ENCODE peak calls at places on chromosomes 12 and 14, in four cellular contexts. R is GM12878, W is HCT116, Z is A549. V is an unnamed sample.

GRCh38 chr12:52121848-52122838 is 42.6 kb downstream of the SMIM41 start:
- DNase-seq in R (no peak), Z (peak; percentile 68), W (no peak), V (peak; percentile 33)

GRCh38 chr12:46357438-46358324 is 14.9 kb downstream of the SLC38A2 start:
- DNase-seq in R (no peak), W (peak; percentile 84), Z (no peak), V (peak; percentile 81)

GRCh38 chr14:97703006-97703760 is 906.0 kb downstream of the VRK1 start:
- DNase-seq in Z (no peak), R (peak; percentile 53), W (no peak), V (no peak)

GRCh38 chr12:496736-497135 is 37.0 kb downstream of the B4GALNT3 start:
- DNase-seq in W (no peak), Z (no peak), R (no peak), V (no peak)

GRCh38 chr14:104397956-104398355 is 181.6 kb upstream of the C14orf180 start:
- DNase-seq in Z (no peak), R (no peak), W (no peak), V (no peak)

GRCh38 chr12:103877934-103878510 is 37.0 kb upstream of the NT5DC3 start:
- DNase-seq in Z (peak; percentile 82), W (peak; percentile 64), R (peak; percentile 49), V (peak; percentile 52)

GRCh38 chr12:64572241-64572640 is 38.1 kb upstream of the RASSF3 start:
- DNase-seq in R (no peak), Z (no peak), W (no peak), V (no peak)

GRCh38 chr14:69559581-69560011 is 15.1 kb downstream of the CCDC177 start:
- DNase-seq in W (no peak), Z (no peak), R (no peak), V (no peak)

GRCh38 chr12:27797301-27798025 is 17.4 kb upstream of the MANSC4 start:
- DNase-seq in R (no peak), W (no peak), Z (no peak), V (no peak)

GRCh38 chr12:131828671-131829350 is 618 bp downstream of the MMP17 start:
- DNase-seq in W (no peak), Z (no peak), R (no peak), V (no peak)

GRCh38 chr14:76872796-76873432 is 46.7 kb downstream of the LRRC74A start:
- DNase-seq in Z (peak; percentile 69), W (no peak), R (no peak), V (peak; percentile 41)

GRCh38 chr12:78387721-78388120 is 476.9 kb upstream of the SYT1 start:
- DNase-seq in W (no peak), R (no peak), Z (no peak), V (no peak)

GRCh38 chr12:78388461-78388860 is 476.1 kb upstream of the SYT1 start:
- DNase-seq in W (no peak), R (no peak), Z (no peak), V (no peak)

GRCh38 chr12:78396538-78396937 is 468.0 kb upstream of the SYT1 start:
- DNase-seq in R (no peak), W (no peak), Z (no peak), V (no peak)

GRCh38 chr12:78390920-78391319 is 473.7 kb upstream of the SYT1 start:
- DNase-seq in R (no peak), W (no peak), Z (no peak), V (no peak)

DNA sequence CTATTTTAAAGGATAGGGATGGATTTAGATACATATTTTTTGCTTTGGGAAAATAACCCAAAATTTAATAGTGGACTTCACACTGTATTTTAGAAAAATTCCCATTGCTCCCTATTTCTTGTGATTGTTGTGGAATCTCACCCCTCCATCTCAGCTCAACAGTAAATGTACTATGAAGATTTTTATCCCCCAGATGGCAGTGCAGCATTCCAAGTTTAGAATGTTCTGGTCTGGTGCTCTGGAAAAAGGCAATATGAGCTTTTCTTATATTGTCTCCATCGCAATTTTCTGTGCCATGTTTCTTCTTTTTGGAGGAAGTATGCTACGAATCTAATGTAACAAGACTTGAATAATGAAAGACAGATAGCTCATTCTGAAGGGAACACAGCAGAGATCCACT is 471.7 kb upstream of the SYT1 start:
- DNase-seq in W (no peak), Z (no peak), R (no peak), V (peak; percentile 2)
- TF ChIP-seq MAX in W (no peak), Z (no peak), R (no peak), V (no peak)

DNA sequence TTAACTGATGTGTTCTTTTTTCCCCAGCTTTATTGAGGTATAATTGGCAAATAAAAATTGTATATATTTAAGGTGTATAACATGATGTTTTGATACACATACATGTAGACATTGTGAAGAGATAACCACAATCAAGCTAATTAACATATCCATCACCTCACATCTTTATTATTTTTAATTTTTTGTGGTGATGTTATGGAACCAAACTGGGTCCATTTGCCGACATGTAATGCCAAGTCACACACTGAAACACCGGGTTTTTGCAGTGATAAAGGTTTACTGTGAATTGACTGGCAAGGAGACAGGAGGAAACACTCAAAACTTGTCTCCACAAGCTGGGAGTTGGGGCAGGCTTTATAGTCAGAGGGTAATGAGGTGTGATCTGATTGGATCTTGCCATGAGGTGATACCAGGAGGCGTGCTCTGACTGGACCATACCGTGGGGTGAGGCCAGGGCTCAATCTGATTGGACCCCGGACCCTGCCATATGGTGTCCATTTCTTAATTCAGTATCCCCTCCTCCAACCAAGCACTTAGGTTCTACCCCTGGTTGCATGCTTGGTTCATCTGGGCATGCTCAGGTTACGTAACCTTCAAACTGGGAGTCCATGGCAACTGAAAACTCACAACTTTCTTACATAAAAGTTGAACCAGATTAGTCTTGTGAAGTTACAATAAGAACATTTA is 11.8 kb upstream of the WSCD2 start:
- DNase-seq in Z (no peak), W (no peak), R (no peak), V (no peak)
- H3K27ac ChIP-seq in Z (no peak overlapping the region), W (no peak overlapping the region), R (no peak overlapping the region), V (no peak overlapping the region)

GRCh38 chr12:1575287-1575798 is 19.0 kb downstream of the FBXL14 start:
- DNase-seq in Z (no peak), R (no peak), W (no peak), V (no peak)
- TF ChIP-seq MAX in Z (no peak), R (no peak), W (no peak), V (no peak)

DNA sequence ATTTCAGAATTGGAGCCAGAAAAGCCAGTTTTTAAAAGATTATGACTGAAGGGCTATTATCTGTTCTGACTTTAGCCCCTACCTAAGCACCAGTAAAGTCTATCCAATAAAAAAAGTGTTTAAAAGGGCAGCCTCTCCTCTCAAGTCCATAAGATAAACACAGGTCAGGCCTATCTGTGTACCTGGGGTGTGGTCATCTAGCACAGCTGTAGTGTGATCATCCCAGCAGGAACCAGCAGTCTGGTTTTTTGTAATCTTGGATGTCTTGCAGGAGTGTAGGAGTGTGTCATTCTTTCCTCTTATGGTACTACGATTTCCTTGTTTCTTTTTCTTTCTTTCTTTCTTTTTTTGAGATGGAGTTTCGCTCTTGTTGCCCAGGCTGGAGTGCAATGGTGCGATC is 6.5 kb downstream of the APPL2 start:
- DNase-seq in Z (no peak), R (no peak), W (no peak), V (no peak)
- H3K27ac ChIP-seq in Z (no peak overlapping the region), R (no peak overlapping the region), W (no peak overlapping the region), V (peak overlapping the region; percentile 46)

GRCh38 chr12:69274861-69275260 is 35.5 kb downstream of the CPSF6 start:
- DNase-seq in Z (no peak), R (no peak), W (no peak), V (peak; percentile 54)
- TF ChIP-seq MAX in Z (no peak), R (no peak), W (no peak), V (no peak)

DNA sequence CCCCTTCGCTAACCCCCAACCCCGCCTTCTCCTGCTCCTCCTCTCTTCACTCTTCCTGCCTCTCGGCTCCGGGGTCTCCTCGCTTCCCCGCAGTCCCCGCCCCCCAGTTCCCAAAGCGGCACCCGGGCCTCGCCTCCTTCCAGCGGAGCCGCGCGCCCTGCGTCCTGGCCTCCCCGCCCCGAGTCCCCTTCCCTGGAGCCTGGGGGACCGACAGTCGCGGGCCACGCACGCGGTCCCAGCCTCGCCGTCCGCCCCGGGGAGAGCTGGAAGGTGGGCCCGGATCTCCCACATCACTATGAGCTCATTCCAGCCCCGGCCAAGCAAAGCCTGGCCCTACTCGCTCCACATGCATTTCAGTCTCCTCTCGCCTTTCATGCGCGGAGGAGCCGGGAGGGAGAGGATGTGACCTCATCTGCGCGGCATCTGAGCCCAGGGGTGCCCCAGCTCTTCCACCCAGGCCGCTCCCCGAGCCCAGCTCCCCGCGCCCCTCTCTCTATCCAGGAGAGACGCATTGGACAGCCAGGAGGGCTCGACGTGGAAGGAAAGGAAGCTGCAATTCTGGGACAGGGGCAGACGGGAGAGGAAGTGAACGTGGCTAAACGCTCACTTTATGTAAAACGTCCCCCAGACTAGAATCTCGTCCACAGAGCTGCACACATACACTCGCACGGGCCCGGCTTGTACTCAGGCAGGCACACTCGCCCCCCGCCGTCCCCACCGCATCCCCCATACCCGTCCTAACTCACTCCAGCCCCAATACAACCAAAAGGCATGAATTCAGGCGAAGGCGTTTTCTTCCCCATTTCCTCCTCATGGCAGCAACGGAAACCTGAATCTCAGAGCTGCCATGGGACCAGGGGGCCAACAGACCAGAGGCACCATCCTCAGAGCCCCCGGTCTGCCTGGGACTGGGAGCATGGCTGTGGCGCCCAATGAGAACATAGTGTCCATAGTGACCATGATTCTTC is 108.7 kb upstream of the CCND2 start:
- DNase-seq in Z (no peak), R (no peak), W (no peak), V (peak; percentile 54)
- H3K27ac ChIP-seq in Z (no peak overlapping the region), R (peak overlapping the region; percentile 59), W (no peak overlapping the region), V (no peak overlapping the region)

GRCh38 chr12:47777741-47778558 is 4.9 kb downstream of the SLC48A1 start:
- DNase-seq in W (no peak), Z (no peak), R (no peak), V (no peak)

GRCh38 chr12:47775100-47775911 is 2.3 kb downstream of the SLC48A1 start:
- DNase-seq in W (no peak), R (no peak), Z (no peak), V (no peak)

GRCh38 chr12:47774664-47775063 is 1.6 kb downstream of the SLC48A1 start:
- DNase-seq in W (no peak), Z (no peak), R (no peak), V (no peak)

GRCh38 chr12:47777151-47777550 is 4.1 kb downstream of the SLC48A1 start:
- DNase-seq in Z (no peak), R (no peak), W (no peak), V (no peak)

DNA sequence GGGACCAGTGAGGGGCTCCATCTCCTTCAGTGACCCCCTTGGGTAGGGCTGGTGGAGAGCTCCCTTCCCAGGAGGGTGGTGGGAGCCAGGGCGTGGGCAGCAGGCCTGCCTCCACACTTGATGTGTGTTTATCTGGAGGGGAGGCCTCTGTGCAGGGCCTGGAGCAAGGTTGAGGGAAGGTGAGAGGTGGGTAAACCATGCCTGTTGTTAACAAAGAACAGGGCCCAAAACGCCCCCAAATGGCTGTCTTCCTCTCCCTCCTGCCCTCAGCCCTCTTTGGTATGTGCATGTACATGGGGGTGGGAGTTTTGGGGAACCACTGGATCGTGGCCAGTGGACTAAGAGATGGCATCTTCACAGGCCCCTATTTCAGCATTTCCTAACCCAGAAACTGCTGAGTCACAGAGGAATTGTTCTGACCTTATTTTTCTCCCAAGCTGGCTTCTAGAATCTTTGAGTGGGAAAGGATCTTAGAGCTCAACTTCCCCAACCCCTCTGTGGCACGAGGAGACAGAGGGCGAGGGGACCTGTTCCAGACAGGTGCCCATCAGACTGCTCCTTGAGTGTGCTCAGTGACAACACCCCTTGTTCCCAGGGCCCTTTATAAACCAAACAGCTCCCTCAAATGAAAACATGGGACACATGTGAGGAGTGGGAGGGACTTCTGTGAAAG is 3.6 kb downstream of the SLC48A1 start:
- DNase-seq in Z (no peak), W (no peak), R (no peak), V (no peak)
- TF ChIP-seq MAX in Z (no peak), W (no peak), R (no peak), V (no peak)